ENCODE peak calls at places on chromosomes 3 and 15, in six cellular contexts. P is transverse colon, F is GM13977, T is left ventricle myocardium inferior, V is ovary, A is HFF-Myc. H is an unnamed sample.

GRCh38 chr3:186095584-186096061 is 13.3 kb downstream of the ETV5 start:
- DNase-seq in V (no peak), P (no peak), T (peak), A (no peak), F (no peak), H (no peak)

GRCh38 chr15:95291878-95292472 is 1038.5 kb upstream of the NR2F2 start:
- DNase-seq in F (peak), P (no peak), V (no peak), T (no peak), A (no peak), H (no peak)

GRCh38 chr3:29694783-29695182 is 413.9 kb downstream of the RBMS3 start:
- DNase-seq in F (no peak), T (no peak), P (no peak), A (peak), V (no peak), H (peak)

GRCh38 chr3:64354221-64354620 is 129.0 kb upstream of the PRICKLE2 start:
- DNase-seq in T (no peak), F (no peak), V (no peak), A (no peak), P (no peak), H (no peak)

GRCh38 chr3:55489804-55490132 is 2.7 kb upstream of the WNT5A start:
- DNase-seq in V (peak), P (peak), F (no peak), T (peak), A (no peak), H (no peak)

GRCh38 chr3:147655236-147655635 is 246.1 kb downstream of the ZIC1 start:
- DNase-seq in F (no peak), P (no peak), A (no peak), V (no peak), T (no peak), H (no peak)

GRCh38 chr15:88635343-88635742 is 3.5 kb upstream of the ISG20 start:
- DNase-seq in A (peak), T (no peak), V (no peak), P (peak), F (peak), H (no peak)

GRCh38 chr3:172808969-172809546 is 58.5 kb downstream of the ECT2 start:
- DNase-seq in V (no peak), P (no peak), A (peak), F (no peak), T (no peak), H (peak)

GRCh38 chr3:30934208-30934550 is 39.7 kb upstream of the GADL1 start:
- DNase-seq in F (peak), V (peak), A (peak), P (no peak), T (no peak), H (peak)

GRCh38 chr15:55774113-55774970 is 31.4 kb upstream of the PRTG start:
- DNase-seq in F (peak), P (peak), A (no peak), T (peak), V (peak), H (no peak)

GRCh38 chr3:149342413-149343340 is 9.2 kb upstream of the TM4SF18 start:
- DNase-seq in V (no peak), P (no peak), T (no peak), A (no peak), F (no peak), H (no peak)

GRCh38 chr3:55968331-55968730 is 481.2 kb upstream of the WNT5A start:
- DNase-seq in V (no peak), A (no peak), T (no peak), P (no peak), F (no peak), H (no peak)

GRCh38 chr3:98450372-98450771 is 12.6 kb upstream of the OR5K1 start:
- DNase-seq in T (no peak), A (no peak), V (no peak), F (no peak), P (no peak), H (no peak)

GRCh38 chr15:96340611-96341464 is 10.3 kb downstream of the NR2F2 start:
- DNase-seq in F (no peak), A (no peak), T (peak), P (peak), V (peak), H (no peak)

GRCh38 chr15:25182736-25183445 is 228.1 kb downstream of the SNRPN start:
- DNase-seq in V (peak), P (no peak), F (no peak), T (peak), A (no peak), H (no peak)

GRCh38 chr3:195870442-195870841 is 37.9 kb downstream of the TNK2 start:
- DNase-seq in T (no peak), A (no peak), F (no peak), V (no peak), P (peak), H (no peak)

GRCh38 chr3:152109038-152109437 is 159.7 kb upstream of the MBNL1 start:
- DNase-seq in P (no peak), V (no peak), F (no peak), T (no peak), A (no peak), H (no peak)

GRCh38 chr3:156604064-156604641 is 49.2 kb upstream of the SSR3 start:
- DNase-seq in V (no peak), A (no peak), T (no peak), P (no peak), F (no peak), H (no peak)

GRCh38 chr3:61877359-61877770 is 316.0 kb downstream of the PTPRG start:
- DNase-seq in P (no peak), F (peak), V (no peak), A (no peak), T (no peak), H (no peak)

GRCh38 chr3:78632925-78633324 is 1134.9 kb downstream of the ROBO1 start:
- DNase-seq in T (no peak), V (no peak), A (peak), P (no peak), F (no peak), H (no peak)

GRCh38 chr3:148880681-148881080 is 15.6 kb downstream of the CPA3 start:
- DNase-seq in P (no peak), T (no peak), A (no peak), V (no peak), F (peak), H (no peak)

GRCh38 chr15:88834211-88834812 is 31.1 kb downstream of the ACAN start:
- DNase-seq in V (peak), F (no peak), T (peak), P (peak), A (no peak), H (peak)

GRCh38 chr15:67613708-67614107 is 71.2 kb downstream of the MAP2K5 start:
- DNase-seq in V (no peak), P (no peak), A (no peak), F (no peak), T (no peak), H (no peak)
- TF ChIP-seq CTCF in V (no peak), P (no peak), A (no peak), F (no peak), T (no peak), H (no peak)

DNA sequence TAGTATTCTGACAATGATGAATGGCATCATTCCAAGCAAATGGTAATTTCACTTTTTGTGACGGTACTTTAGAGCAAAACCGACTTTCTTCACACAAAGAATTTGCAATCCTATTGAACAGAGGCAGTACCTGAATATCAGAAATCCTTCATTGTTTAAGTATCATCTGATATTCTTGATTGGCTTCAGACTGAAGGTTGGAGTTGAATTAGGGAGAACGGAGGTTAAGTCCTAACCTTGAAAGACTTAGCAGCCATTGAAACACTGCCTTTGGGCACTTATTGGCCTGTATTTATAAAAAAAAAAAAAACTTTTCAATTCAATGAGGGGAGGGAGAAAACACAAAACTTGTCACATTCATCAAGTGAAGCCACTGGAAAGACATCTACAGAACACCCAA is 89.0 kb downstream of the MECOM start:
- DNase-seq in F (no peak), T (no peak), V (no peak), A (no peak), P (no peak), H (no peak)
- TF ChIP-seq CTCF in F (no peak), T (no peak), V (no peak), A (no peak), P (no peak), H (no peak)

GRCh38 chr3:42562047-42562907 is 19.5 kb downstream of the SEC22C start:
- DNase-seq in V (no peak), P (no peak), T (no peak), A (no peak), F (no peak), H (no peak)

GRCh38 chr3:42552830-42553229 is 28.9 kb downstream of the SEC22C start:
- DNase-seq in F (no peak), T (no peak), P (no peak), A (no peak), V (no peak), H (no peak)

GRCh38 chr3:42556089-42556632 is 25.6 kb downstream of the SEC22C start:
- DNase-seq in A (no peak), P (no peak), F (no peak), T (no peak), V (no peak), H (no peak)

DNA sequence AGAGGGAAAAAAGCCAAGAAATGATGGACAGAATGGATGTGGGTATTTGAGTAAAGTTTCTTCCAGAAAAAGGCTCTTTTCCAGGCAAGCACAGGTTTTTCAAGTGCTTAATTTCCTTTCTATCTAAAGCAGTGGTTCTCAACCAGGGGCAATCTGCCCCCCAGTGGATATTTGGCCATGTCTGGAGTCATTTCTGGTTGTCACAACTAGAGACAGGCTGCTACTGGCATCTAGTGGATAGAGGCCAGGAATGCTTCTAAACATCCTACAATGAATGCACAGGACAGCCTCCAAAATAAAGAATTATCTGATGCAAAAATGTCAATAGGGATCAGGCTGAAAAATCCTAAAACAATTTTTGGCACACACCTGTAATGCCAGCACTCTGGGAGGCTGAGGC is 23.9 kb downstream of the SEC22C start:
- DNase-seq in F (no peak), T (no peak), P (no peak), V (no peak), A (no peak), H (no peak)
- TF ChIP-seq CTCF in F (peak), T (peak), P (no peak), V (no peak), A (peak), H (no peak)

DNA sequence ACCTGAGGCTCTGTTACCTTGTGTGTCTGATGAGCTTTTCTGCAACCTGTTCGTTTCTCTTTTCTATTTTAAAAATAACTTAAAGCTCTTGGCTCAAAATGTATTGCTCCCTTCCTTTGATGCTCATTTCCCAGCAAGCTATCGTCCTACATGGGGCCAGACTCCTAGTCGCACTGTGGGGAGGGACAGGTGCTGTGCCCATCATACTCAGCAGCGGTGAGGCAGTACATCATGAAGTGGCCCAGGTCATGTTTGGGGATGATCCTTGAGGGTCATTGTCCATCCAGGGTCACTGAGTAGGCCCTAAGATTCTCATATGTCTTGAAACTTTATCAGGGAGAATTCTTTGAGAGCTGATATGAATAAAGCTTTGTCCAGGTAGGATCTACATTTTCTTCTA is 41.1 kb downstream of the PTH1R start:
- DNase-seq in F (no peak), V (no peak), T (no peak), P (no peak), A (no peak), H (no peak)
- TF ChIP-seq CTCF in F (no peak), V (no peak), T (no peak), P (no peak), A (no peak), H (no peak)

DNA sequence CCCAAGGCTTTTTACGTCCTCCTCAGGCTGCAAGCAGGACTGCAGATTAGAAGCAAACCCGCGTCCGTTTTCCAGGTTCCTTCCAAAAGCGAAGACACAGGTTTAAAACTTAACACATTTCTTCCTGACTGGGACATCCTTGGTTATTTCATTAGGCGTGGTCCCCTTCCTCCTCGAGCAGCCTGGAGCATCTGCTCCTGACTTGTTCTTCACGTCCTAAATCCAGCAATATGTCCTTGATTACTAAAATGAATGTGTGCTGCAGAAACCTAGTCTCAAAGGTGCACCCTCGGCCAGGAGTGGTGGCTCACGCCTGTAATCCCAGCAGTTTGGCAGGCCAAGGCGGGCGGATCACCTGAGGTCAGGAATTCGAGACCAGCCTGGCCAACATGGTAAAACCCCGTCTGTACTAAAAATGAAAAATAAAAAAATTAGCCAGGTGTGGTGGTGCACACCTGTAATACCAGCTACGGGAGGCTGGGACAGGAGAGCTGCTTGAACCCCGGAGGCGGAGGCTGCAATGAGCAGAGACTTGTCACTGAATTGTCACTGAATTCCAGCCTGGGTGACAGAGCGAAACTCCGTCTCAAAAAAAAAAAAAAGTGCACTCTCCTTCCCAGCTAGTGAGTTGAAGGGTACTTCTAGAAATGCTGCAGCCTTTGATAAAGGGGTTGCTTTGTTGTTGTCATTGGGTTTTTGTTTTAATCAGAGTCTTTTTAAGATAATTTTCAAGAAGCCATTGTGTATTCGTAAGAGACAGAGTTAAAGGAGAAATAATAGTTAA is 853 bp upstream of the LRIG1 start:
- DNase-seq in V (peak), F (no peak), A (no peak), T (no peak), P (no peak), H (no peak)
- TF ChIP-seq CTCF in V (no peak), F (no peak), A (no peak), T (no peak), P (peak), H (peak)

GRCh38 chr15:33314115-33314514 is 3.3 kb downstream of the RYR3 start:
- DNase-seq in F (no peak), T (no peak), V (no peak), A (no peak), P (no peak), H (no peak)

GRCh38 chr15:33310481-33311311 is at the start of gene RYR3:
- DNase-seq in A (no peak), F (no peak), T (no peak), V (no peak), P (no peak), H (no peak)

GRCh38 chr15:33309602-33310276 is 1.0 kb upstream of the RYR3 start:
- DNase-seq in F (peak), P (no peak), T (no peak), V (no peak), A (no peak), H (no peak)

GRCh38 chr15:33313491-33313890 is 2.7 kb downstream of the RYR3 start:
- DNase-seq in P (no peak), A (no peak), V (no peak), F (no peak), T (no peak), H (no peak)

DNA sequence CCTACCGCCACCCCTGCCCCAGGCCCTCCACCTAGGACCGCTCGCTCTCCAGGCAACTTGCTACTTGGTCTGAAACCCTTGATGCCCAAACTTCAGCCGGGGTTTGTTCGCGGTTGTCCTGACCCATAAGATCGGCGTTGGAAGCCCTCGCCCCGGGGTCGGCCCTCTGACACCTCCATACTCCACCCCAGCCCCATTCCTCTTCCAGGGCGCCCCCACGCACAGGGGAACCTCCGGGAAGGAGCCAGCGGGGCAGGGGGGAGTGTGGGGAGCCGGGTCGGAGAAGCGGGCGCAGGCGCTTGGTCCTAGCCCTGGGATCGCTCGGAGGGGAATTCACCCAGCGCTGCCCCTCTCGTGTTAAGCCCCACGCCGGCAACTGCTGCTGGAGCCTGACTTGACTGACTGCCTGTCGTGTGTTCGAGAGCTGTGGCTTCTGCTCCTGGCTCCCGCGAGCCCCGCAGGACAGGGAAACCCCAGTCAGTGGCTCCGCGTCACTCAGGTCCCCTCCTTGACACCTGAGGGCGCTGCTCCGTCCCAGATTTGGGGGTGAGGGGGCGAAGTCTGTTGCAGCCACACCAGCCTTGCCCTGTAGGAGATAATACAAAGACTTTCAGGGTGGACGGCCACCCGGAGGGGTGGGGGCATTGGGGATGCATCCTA is 675 bp downstream of the RYR3 start:
- DNase-seq in A (no peak), F (no peak), V (no peak), T (no peak), P (no peak), H (no peak)
- TF ChIP-seq CTCF in A (no peak), F (no peak), V (no peak), T (no peak), P (no peak), H (no peak)

DNA sequence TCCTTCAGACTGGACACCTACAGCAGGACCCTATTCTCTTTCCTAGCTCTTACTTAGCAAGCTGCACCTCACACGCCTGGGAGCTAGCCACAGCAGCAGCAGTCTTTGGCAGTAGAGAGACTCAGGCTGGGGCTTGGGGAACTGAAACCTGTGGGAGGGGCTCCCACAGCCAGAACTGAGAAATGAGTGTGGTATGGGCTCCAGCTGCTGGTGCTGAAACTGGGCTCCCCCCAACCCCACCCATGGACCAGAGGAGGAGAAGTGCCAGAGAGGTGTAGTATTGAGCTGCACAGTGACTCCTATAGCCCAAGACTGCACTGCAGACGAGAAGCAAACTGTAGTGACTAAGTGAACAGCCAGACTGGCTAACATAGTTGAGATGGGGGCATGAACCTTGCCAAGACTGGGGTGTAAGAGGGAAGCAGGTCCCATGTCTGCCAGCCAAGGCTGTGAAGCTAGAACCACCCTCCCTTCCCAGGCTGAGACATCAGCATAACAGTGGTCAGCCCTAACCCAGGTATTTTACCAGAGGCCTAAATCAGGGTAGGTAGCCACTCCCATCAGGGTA is 62.5 kb downstream of the MYO5A start:
- DNase-seq in A (no peak), T (peak), P (peak), V (no peak), F (peak), H (no peak)
- TF ChIP-seq CTCF in A (no peak), T (no peak), P (no peak), V (no peak), F (peak), H (no peak)

GRCh38 chr3:123936400-123936799 is 24.6 kb downstream of the CCDC14 start:
- DNase-seq in T (no peak), V (no peak), P (no peak), F (no peak), A (no peak), H (no peak)

GRCh38 chr3:123935830-123936229 is 25.2 kb downstream of the CCDC14 start:
- DNase-seq in V (no peak), A (no peak), F (no peak), P (no peak), T (no peak), H (no peak)

GRCh38 chr3:123939706-123940105 is 21.3 kb downstream of the CCDC14 start:
- DNase-seq in P (no peak), V (no peak), T (no peak), A (no peak), F (no peak), H (no peak)

GRCh38 chr3:123941150-123941941 is 19.7 kb downstream of the CCDC14 start:
- DNase-seq in F (no peak), A (no peak), T (no peak), V (no peak), P (no peak), H (no peak)
- TF ChIP-seq CTCF in F (peak), A (no peak), T (peak), V (no peak), P (peak), H (peak)

DNA sequence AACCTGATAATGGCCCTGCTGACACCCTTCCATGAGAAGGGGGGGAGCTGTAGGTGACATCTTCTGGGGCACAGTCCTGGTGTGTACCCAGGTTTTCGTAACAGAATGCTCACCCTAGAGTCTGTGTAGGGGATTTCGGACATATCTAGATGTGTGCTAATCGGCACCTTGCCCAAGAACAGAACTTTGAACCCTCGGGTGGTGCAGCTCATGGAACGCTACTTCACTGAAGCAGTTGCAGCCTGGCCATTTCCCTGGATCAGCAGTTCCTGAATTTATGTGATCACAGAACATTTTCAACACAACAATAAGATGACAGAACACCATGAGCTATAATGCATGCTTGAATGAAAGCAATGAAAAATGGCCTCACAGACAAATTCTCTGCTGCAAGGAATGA is 57.5 kb upstream of the MUC13 start:
- DNase-seq in T (no peak), A (no peak), F (no peak), V (no peak), P (peak), H (no peak)
- TF ChIP-seq CTCF in T (no peak), A (no peak), F (no peak), V (no peak), P (no peak), H (no peak)

GRCh38 chr3:194514626-194515025 is 27.8 kb upstream of the ATP13A3 start:
- DNase-seq in F (no peak), V (no peak), P (no peak), A (no peak), T (no peak), H (no peak)
- TF ChIP-seq CTCF in F (no peak), V (no peak), P (no peak), A (no peak), T (no peak), H (no peak)

H was measured in AG09319.